ENCODE peak calls at places on chromosomes 6 and 20, in nine cellular contexts. A is lower lobe of right lung, O is cardiac muscle cell, M is esophagus muscularis mucosa, C is pancreas, Y is IMR-90, I is upper lobe of right lung, J is psoas muscle, L is Peyer's patch. V is an unnamed sample. For H3K4me1 and H3K27me3, the result is how much of the 10 kb centered on the place peaks cover.

GRCh38 chr6:118650500-118651281 is 700 bp downstream of the CEP85L start:
- DNase-seq in I (peak), C (peak), A (peak), M (no peak), L (peak), O (peak), Y (peak), J (peak), V (no peak)

GRCh38 chr6:53152576-53152975 is 3.9 kb upstream of the GCM1 start:
- DNase-seq in J (no peak), A (no peak), O (no peak), I (no peak), M (no peak), C (no peak), Y (no peak), L (no peak), V (no peak)

GRCh38 chr20:38043512-38044300 is 10.2 kb downstream of the RPRD1B start:
- DNase-seq in Y (peak), C (no peak), I (no peak), J (peak), O (peak), M (no peak), A (no peak), L (no peak), V (no peak)

GRCh38 chr20:50848846-50849673 is 54.2 kb downstream of the BCAS4 start:
- DNase-seq in L (no peak), M (no peak), J (no peak), A (no peak), C (peak), Y (no peak), I (no peak), O (no peak), V (no peak)

GRCh38 chr6:9540534-9541126 is 874.2 kb downstream of the TFAP2A start:
- DNase-seq in A (no peak), C (no peak), J (no peak), L (no peak), O (peak), I (no peak), Y (peak), M (no peak), V (no peak)

GRCh38 chr20:17885544-17885943 is 83.0 kb downstream of the SNX5 start:
- DNase-seq in Y (no peak), L (no peak), M (no peak), C (no peak), J (no peak), I (no peak), O (peak), A (no peak), V (no peak)

GRCh38 chr6:126427713-126428112 is 87.8 kb downstream of the CENPW start:
- DNase-seq in O (no peak), I (no peak), J (no peak), M (no peak), C (no peak), L (no peak), A (no peak), Y (no peak), V (no peak)

GRCh38 chr6:63716169-63716568 is 80.6 kb downstream of the PHF3 start:
- DNase-seq in L (no peak), I (no peak), M (no peak), A (no peak), J (no peak), C (no peak), O (no peak), Y (no peak), V (no peak)

GRCh38 chr6:125868996-125869395 is 78.2 kb downstream of the NCOA7 start:
- DNase-seq in A (no peak), O (peak), J (peak), Y (no peak), C (no peak), L (no peak), I (no peak), M (no peak), V (no peak)

GRCh38 chr6:85484941-85485340 is 35.1 kb downstream of the NT5E start:
- DNase-seq in O (no peak), C (no peak), Y (no peak), J (no peak), A (no peak), I (no peak), M (no peak), L (no peak), V (no peak)

GRCh38 chr20:16106191-16106849 is 466.9 kb downstream of the KIF16B start:
- DNase-seq in A (no peak), O (no peak), C (no peak), L (no peak), M (no peak), J (no peak), Y (no peak), I (no peak), V (no peak)

GRCh38 chr6:38552136-38552535 is 87.6 kb downstream of the BTBD9 start:
- DNase-seq in L (no peak), C (no peak), J (no peak), M (no peak), Y (no peak), A (no peak), I (no peak), O (no peak), V (no peak)

GRCh38 chr20:62905536-62906117 is 20.7 kb downstream of the DIDO1 start:
- DNase-seq in Y (no peak), C (no peak), L (no peak), O (no peak), J (no peak), I (no peak), M (no peak), A (peak), V (no peak)

GRCh38 chr6:195861-196360 is 96.4 kb upstream of the DUSP22 start:
- DNase-seq in C (no peak), Y (peak), A (peak), M (no peak), J (no peak), L (no peak), I (no peak), O (peak), V (no peak)

GRCh38 chr6:53095270-53095669 is 30.1 kb downstream of the FBXO9 start:
- DNase-seq in L (no peak), Y (no peak), J (no peak), O (no peak), I (no peak), M (no peak), C (no peak), A (no peak), V (no peak)

GRCh38 chr6:144131248-144131709 is 19.0 kb upstream of the STX11 start:
- DNase-seq in J (no peak), I (no peak), C (no peak), M (no peak), Y (peak), L (no peak), A (no peak), O (peak), V (no peak)

GRCh38 chr6:124870611-124871201 is 91.5 kb upstream of the RNF217 start:
- DNase-seq in L (no peak), Y (peak), A (no peak), I (no peak), M (no peak), C (no peak), O (peak), J (no peak), V (no peak)

GRCh38 chr6:136334853-136335252 is 45.2 kb upstream of the BCLAF1 start:
- DNase-seq in I (no peak), L (no peak), A (no peak), C (no peak), Y (no peak), J (no peak), M (peak), O (no peak), V (no peak)

GRCh38 chr20:15061955-15062354 is 724.5 kb upstream of the FLRT3 start:
- DNase-seq in J (no peak), L (no peak), Y (no peak), O (no peak), A (no peak), C (no peak), M (no peak), I (no peak), V (no peak)

GRCh38 chr6:41072836-41073202 is at the start of gene NFYA:
- DNase-seq in J (peak), L (peak), M (no peak), I (peak), A (peak), Y (peak), C (peak), O (no peak), V (peak)

GRCh38 chr6:111157412-111157811 is 70.1 kb downstream of the SLC16A10 start:
- DNase-seq in I (no peak), C (no peak), J (no peak), L (no peak), Y (no peak), A (no peak), M (no peak), O (no peak), V (no peak)

GRCh38 chr20:35207950-35208611 is 18.4 kb upstream of the MMP24 start:
- DNase-seq in O (peak), C (peak), L (peak), J (peak), I (no peak), Y (peak), M (no peak), A (peak), V (no peak)

GRCh38 chr6:148530976-148531375 is 188.3 kb downstream of the SASH1 start:
- DNase-seq in Y (peak), J (no peak), I (no peak), C (no peak), A (no peak), M (no peak), L (no peak), O (no peak), V (no peak)

GRCh38 chr6:25022140-25022553 is 86.4 kb upstream of the RIPOR2 start:
- DNase-seq in M (no peak), I (no peak), J (no peak), C (no peak), Y (peak), O (peak), A (no peak), L (no peak), V (no peak)

GRCh38 chr20:64077094-64077493 is 2.2 kb downstream of the RGS19 start:
- DNase-seq in I (no peak), M (no peak), L (no peak), A (peak), Y (no peak), O (no peak), C (no peak), J (no peak), V (no peak)

GRCh38 chr6:130420911-130421310 is 55.1 kb downstream of the TMEM200A start:
- DNase-seq in I (no peak), O (no peak), Y (no peak), C (no peak), L (no peak), M (peak), J (no peak), A (no peak), V (no peak)

GRCh38 chr6:49744259-49744658 is at the start of gene CRISP3:
- DNase-seq in Y (no peak), A (no peak), L (no peak), J (no peak), M (no peak), O (no peak), I (no peak), C (no peak), V (no peak)

GRCh38 chr20:8616792-8617191 is 452.1 kb upstream of the PLCB4 start:
- DNase-seq in L (no peak), A (no peak), Y (peak), O (peak), C (no peak), I (no peak), J (no peak), M (no peak), V (no peak)

GRCh38 chr6:11596640-11597237 is 59.2 kb downstream of the TMEM170B start:
- DNase-seq in A (no peak), J (no peak), Y (no peak), L (no peak), I (no peak), M (no peak), O (no peak), C (no peak), V (no peak)

GRCh38 chr20:38109657-38110524 is 55.2 kb downstream of the TGM2 start:
- DNase-seq in I (no peak), L (no peak), Y (peak), A (no peak), M (peak), C (no peak), O (peak), J (peak), V (no peak)

GRCh38 chr6:31202259-31203166 is 32.0 kb upstream of the POU5F1 start:
- DNase-seq in A (no peak), M (no peak), O (no peak), J (no peak), C (no peak), I (no peak), L (no peak), Y (no peak), V (no peak)

GRCh38 chr6:143536866-143537691 is 25.6 kb upstream of the FUCA2 start:
- DNase-seq in A (peak), C (peak), L (peak), J (peak), I (peak), M (no peak), Y (peak), O (peak), V (no peak)

GRCh38 chr6:49915035-49915434 is 48.7 kb upstream of the CRISP1 start:
- DNase-seq in L (no peak), C (no peak), J (peak), Y (no peak), O (no peak), I (no peak), A (no peak), M (no peak), V (no peak)

GRCh38 chr6:15073883-15074465 is 171.9 kb upstream of the JARID2 start:
- DNase-seq in J (no peak), C (no peak), I (no peak), Y (no peak), M (no peak), L (no peak), A (no peak), O (no peak), V (no peak)
- H3K27ac ChIP-seq in J (no peak), C (no peak), I (no peak), Y (no peak), M (no peak), L (no peak), A (no peak), O (no peak), V (no peak)

DNA sequence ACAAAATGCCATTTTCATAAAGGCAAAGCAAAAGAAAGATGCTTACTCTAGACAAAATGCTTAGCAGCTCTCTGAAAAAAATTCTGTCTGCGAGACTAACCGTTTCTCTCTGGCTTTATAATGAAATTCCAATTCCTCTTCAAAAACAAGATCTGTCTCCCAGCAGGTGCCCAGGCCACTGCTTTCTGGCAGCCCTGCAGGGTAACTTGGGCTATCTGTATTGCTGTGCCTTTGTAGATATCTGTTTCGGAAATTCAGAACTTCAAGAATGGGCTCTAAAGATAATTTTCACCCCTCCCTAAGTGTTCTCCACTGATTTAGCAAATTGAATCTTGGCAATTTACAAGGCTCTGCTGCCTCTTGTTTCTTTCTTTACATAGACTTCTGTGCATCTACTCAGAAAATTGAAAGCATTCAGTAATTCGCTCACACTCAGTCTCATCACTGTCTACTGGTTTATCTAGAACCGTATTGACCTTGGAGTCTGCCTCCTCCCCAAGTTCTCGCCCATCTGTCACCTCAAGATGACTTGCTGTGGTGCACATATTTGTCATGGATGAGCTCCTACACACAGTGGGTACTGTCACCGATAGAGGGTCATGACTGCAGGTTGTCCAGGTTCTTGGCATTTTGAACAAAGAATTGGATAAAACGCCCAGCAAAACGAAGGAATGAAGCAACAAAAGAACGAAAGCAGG is 26.4 kb upstream of the FABP7 start:
- DNase-seq in J (no peak), O (no peak), M (no peak), I (no peak), L (no peak), A (no peak), Y (no peak), C (no peak), V (no peak)
- H3K4me1 ChIP-seq in J (under half), O (under half), M (under half), I (under half), L (under half), A (under half), Y (under half), C (under half), V (under half)

GRCh38 chr20:103456-103855 is 16.0 kb downstream of the DEFB125 start:
- DNase-seq in M (no peak), A (no peak), L (no peak), Y (no peak), I (no peak), J (no peak), C (no peak), O (no peak), V (no peak)
- H3K27me3 ChIP-seq in M (under half), A (under half), L (under half), Y (under half), I (under half), J (under half), C (under half), O (under half), V (under half)

GRCh38 chr6:72262254-72262653 is 359.6 kb upstream of the KCNQ5 start:
- DNase-seq in J (no peak), C (no peak), A (no peak), M (no peak), Y (no peak), I (no peak), L (no peak), O (no peak), V (no peak)
- H3K27ac ChIP-seq in J (no peak), C (no peak), A (no peak), M (no peak), Y (no peak), I (no peak), L (no peak), O (no peak), V (no peak)